ENCODE peak calls at places on chromosomes 4 and X, in seven cellular contexts. One of them, this sample, is unnamed.
A peak's percentile ranks its signal among the peaks of the same experiment; 100 is the strongest.

GRCh38 chr4:30719363-30720020 is 677 bp upstream of the PCDH7 start:
- DNase-seq in germinal center: no peak
- DNase-seq in H54: no peak
- DNase-seq in head of caudate nucleus: peak; percentile 54
- DNase-seq in H9: peak; percentile 69
- DNase-seq in GOT3: no peak
- DNase-seq in progenitor cell of endocrine pancreas: no peak
- DNase-seq in this sample: peak; percentile 32

GRCh38 chr4:43682551-43682950 is 766.1 kb downstream of the KCTD8 start:
- DNase-seq in germinal center: no peak
- DNase-seq in H54: no peak
- DNase-seq in head of caudate nucleus: peak; percentile 36
- DNase-seq in H9: no peak
- DNase-seq in GOT3: no peak
- DNase-seq in progenitor cell of endocrine pancreas: no peak
- DNase-seq in this sample: no peak

GRCh38 chrX:79336869-79337815 is 30.0 kb downstream of the ITM2A start:
- DNase-seq in germinal center: no peak
- DNase-seq in H54: no peak
- DNase-seq in head of caudate nucleus: no peak
- DNase-seq in H9: no peak
- DNase-seq in GOT3: no peak
- DNase-seq in progenitor cell of endocrine pancreas: no peak
- DNase-seq in this sample: no peak

GRCh38 chr4:102761478-102761790 is 666 bp upstream of the MANBA start:
- DNase-seq in germinal center: no peak
- DNase-seq in H54: no peak
- DNase-seq in head of caudate nucleus: peak; percentile 21
- DNase-seq in H9: no peak
- DNase-seq in GOT3: no peak
- DNase-seq in progenitor cell of endocrine pancreas: no peak
- DNase-seq in this sample: no peak

GRCh38 chr4:4555916-4556315 is 14.1 kb upstream of the STX18 start:
- DNase-seq in germinal center: no peak
- DNase-seq in H54: peak; percentile 33
- DNase-seq in head of caudate nucleus: no peak
- DNase-seq in H9: no peak
- DNase-seq in GOT3: no peak
- DNase-seq in progenitor cell of endocrine pancreas: no peak
- DNase-seq in this sample: no peak

GRCh38 chrX:149198980-149199732 is 305.9 kb downstream of the IDS start:
- DNase-seq in germinal center: no peak
- DNase-seq in H54: no peak
- DNase-seq in head of caudate nucleus: no peak
- DNase-seq in H9: no peak
- DNase-seq in GOT3: no peak
- DNase-seq in progenitor cell of endocrine pancreas: no peak
- DNase-seq in this sample: peak; percentile 9

GRCh38 chrX:63652086-63652775 is 132.8 kb downstream of the ARHGEF9 start:
- DNase-seq in germinal center: no peak
- DNase-seq in H54: no peak
- DNase-seq in head of caudate nucleus: no peak
- DNase-seq in H9: no peak
- DNase-seq in GOT3: no peak
- DNase-seq in progenitor cell of endocrine pancreas: no peak
- DNase-seq in this sample: no peak

GRCh38 chr4:122703868-122704267 is 28.6 kb upstream of the BBS12 start:
- DNase-seq in germinal center: no peak
- DNase-seq in H54: no peak
- DNase-seq in head of caudate nucleus: no peak
- DNase-seq in H9: no peak
- DNase-seq in GOT3: no peak
- DNase-seq in progenitor cell of endocrine pancreas: no peak
- DNase-seq in this sample: no peak

GRCh38 chrX:139299309-139299708 is 231.2 kb upstream of the F9 start:
- DNase-seq in germinal center: no peak
- DNase-seq in H54: no peak
- DNase-seq in head of caudate nucleus: no peak
- DNase-seq in H9: no peak
- DNase-seq in GOT3: no peak
- DNase-seq in progenitor cell of endocrine pancreas: no peak
- DNase-seq in this sample: no peak

GRCh38 chr4:74366367-74366891 is 1.5 kb downstream of the EREG start:
- DNase-seq in germinal center: no peak
- DNase-seq in H54: no peak
- DNase-seq in head of caudate nucleus: no peak
- DNase-seq in H9: no peak
- DNase-seq in GOT3: no peak
- DNase-seq in progenitor cell of endocrine pancreas: no peak
- DNase-seq in this sample: no peak

GRCh38 chrX:137194164-137194563 is 160.4 kb upstream of the GPR101 start:
- DNase-seq in germinal center: no peak
- DNase-seq in H54: no peak
- DNase-seq in head of caudate nucleus: peak; percentile 30
- DNase-seq in H9: peak; percentile 53
- DNase-seq in GOT3: no peak
- DNase-seq in progenitor cell of endocrine pancreas: peak; percentile 15
- DNase-seq in this sample: peak; percentile 6

GRCh38 chr4:154314248-154314647 is 177.4 kb downstream of the DCHS2 start:
- DNase-seq in germinal center: no peak
- DNase-seq in H54: no peak
- DNase-seq in head of caudate nucleus: no peak
- DNase-seq in H9: no peak
- DNase-seq in GOT3: no peak
- DNase-seq in progenitor cell of endocrine pancreas: no peak
- DNase-seq in this sample: no peak

GRCh38 chrX:43315622-43316021 is 340.5 kb upstream of the MAOA start:
- DNase-seq in germinal center: no peak
- DNase-seq in H54: no peak
- DNase-seq in head of caudate nucleus: no peak
- DNase-seq in H9: no peak
- DNase-seq in GOT3: no peak
- DNase-seq in progenitor cell of endocrine pancreas: no peak
- DNase-seq in this sample: no peak

GRCh38 chr4:7506572-7506971 is 71.8 kb upstream of the PSAPL1 start:
- DNase-seq in germinal center: no peak
- DNase-seq in H54: no peak
- DNase-seq in head of caudate nucleus: no peak
- DNase-seq in H9: no peak
- DNase-seq in GOT3: no peak
- DNase-seq in progenitor cell of endocrine pancreas: no peak
- DNase-seq in this sample: no peak

GRCh38 chr4:147772459-147772969 is 40.6 kb downstream of the ARHGAP10 start:
- DNase-seq in germinal center: no peak
- DNase-seq in H54: peak; percentile 9
- DNase-seq in head of caudate nucleus: peak; percentile 17
- DNase-seq in H9: no peak
- DNase-seq in GOT3: no peak
- DNase-seq in progenitor cell of endocrine pancreas: no peak
- DNase-seq in this sample: no peak

GRCh38 chr4:98641393-98641792 is 17.0 kb downstream of the TSPAN5 start:
- DNase-seq in germinal center: no peak
- DNase-seq in H54: no peak
- DNase-seq in head of caudate nucleus: no peak
- DNase-seq in H9: no peak
- DNase-seq in GOT3: no peak
- DNase-seq in progenitor cell of endocrine pancreas: no peak
- DNase-seq in this sample: no peak

GRCh38 chrX:1870421-1870820 is 255.6 kb downstream of the ASMT start:
- DNase-seq in germinal center: no peak
- DNase-seq in H54: no peak
- DNase-seq in head of caudate nucleus: no peak
- DNase-seq in H9: no peak
- DNase-seq in GOT3: no peak
- DNase-seq in progenitor cell of endocrine pancreas: no peak
- DNase-seq in this sample: no peak

GRCh38 chr4:69689530-69690111 is 36.6 kb upstream of the UGT2A1 start:
- DNase-seq in germinal center: peak; percentile 2
- DNase-seq in H54: no peak
- DNase-seq in head of caudate nucleus: no peak
- DNase-seq in H9: no peak
- DNase-seq in GOT3: no peak
- DNase-seq in progenitor cell of endocrine pancreas: no peak
- DNase-seq in this sample: peak; percentile 16

GRCh38 chrX:120251471-120252011 is 929 bp downstream of the ZBTB33 start:
- DNase-seq in germinal center: peak; percentile 38
- DNase-seq in H54: no peak
- DNase-seq in head of caudate nucleus: peak; percentile 30
- DNase-seq in H9: no peak
- DNase-seq in GOT3: no peak
- DNase-seq in progenitor cell of endocrine pancreas: no peak
- DNase-seq in this sample: peak; percentile 26

GRCh38 chr4:5462254-5462835 is 246.0 kb downstream of the EVC2 start:
- DNase-seq in germinal center: no peak
- DNase-seq in H54: no peak
- DNase-seq in head of caudate nucleus: no peak
- DNase-seq in H9: no peak
- DNase-seq in GOT3: no peak
- DNase-seq in progenitor cell of endocrine pancreas: no peak
- DNase-seq in this sample: no peak

GRCh38 chr4:135515295-135515694 is 1313.7 kb upstream of the PABPC4L start:
- DNase-seq in germinal center: no peak
- DNase-seq in H54: no peak
- DNase-seq in head of caudate nucleus: no peak
- DNase-seq in H9: no peak
- DNase-seq in GOT3: no peak
- DNase-seq in progenitor cell of endocrine pancreas: no peak
- DNase-seq in this sample: no peak

GRCh38 chrX:3549442-3549875 is 164.0 kb downstream of the PRKX start:
- DNase-seq in germinal center: no peak
- DNase-seq in H54: no peak
- DNase-seq in head of caudate nucleus: no peak
- DNase-seq in H9: no peak
- DNase-seq in GOT3: peak; percentile 32
- DNase-seq in progenitor cell of endocrine pancreas: no peak
- DNase-seq in this sample: no peak

GRCh38 chrX:134898450-134898849 is 92.3 kb upstream of the SMIM10 start:
- DNase-seq in germinal center: no peak
- DNase-seq in H54: no peak
- DNase-seq in head of caudate nucleus: no peak
- DNase-seq in H9: no peak
- DNase-seq in GOT3: no peak
- DNase-seq in progenitor cell of endocrine pancreas: no peak
- DNase-seq in this sample: no peak

GRCh38 chrX:42930951-42931350 is 153.0 kb upstream of the PPP1R2C start:
- DNase-seq in germinal center: no peak
- DNase-seq in H54: no peak
- DNase-seq in head of caudate nucleus: no peak
- DNase-seq in H9: no peak
- DNase-seq in GOT3: no peak
- DNase-seq in progenitor cell of endocrine pancreas: no peak
- DNase-seq in this sample: no peak

GRCh38 chrX:154376768-154377167 is 2.3 kb upstream of the EMD start:
- DNase-seq in germinal center: no peak
- DNase-seq in H54: no peak
- DNase-seq in head of caudate nucleus: no peak
- DNase-seq in H9: no peak
- DNase-seq in GOT3: no peak
- DNase-seq in progenitor cell of endocrine pancreas: no peak
- DNase-seq in this sample: no peak

GRCh38 chr4:69888336-69888735 is 28.4 kb upstream of the SULT1E1 start:
- DNase-seq in germinal center: no peak
- DNase-seq in H54: no peak
- DNase-seq in head of caudate nucleus: no peak
- DNase-seq in H9: no peak
- DNase-seq in GOT3: no peak
- DNase-seq in progenitor cell of endocrine pancreas: no peak
- DNase-seq in this sample: no peak

GRCh38 chr4:41880840-41881831 is 54.1 kb upstream of the TMEM33 start:
- DNase-seq in germinal center: no peak
- DNase-seq in H54: no peak
- DNase-seq in head of caudate nucleus: no peak
- DNase-seq in H9: peak; percentile 41
- DNase-seq in GOT3: no peak
- DNase-seq in progenitor cell of endocrine pancreas: no peak
- DNase-seq in this sample: no peak

GRCh38 chr4:35461931-35462659 is 782.2 kb downstream of the ARAP2 start:
- DNase-seq in germinal center: no peak
- DNase-seq in H54: no peak
- DNase-seq in head of caudate nucleus: peak; percentile 13
- DNase-seq in H9: peak; percentile 50
- DNase-seq in GOT3: no peak
- DNase-seq in progenitor cell of endocrine pancreas: no peak
- DNase-seq in this sample: no peak